ENCODE peak calls at places on chromosomes 7 and 10, in four cellular contexts. A is HepG2, C is H1, N is K562. Z is an unnamed sample.

GRCh38 chr10:17888189-17888588 is 63.5 kb upstream of the SLC39A12 start:
- DNase-seq in A (no peak), C (no peak), N (no peak), Z (no peak)

GRCh38 chr7:4043988-4044387 is 638.1 kb upstream of the FOXK1 start:
- DNase-seq in A (no peak), C (peak; percentile 37), N (no peak), Z (no peak)

GRCh38 chr7:108455524-108455832 is 758 bp downstream of the NRCAM start:
- DNase-seq in A (no peak), C (no peak), N (no peak), Z (no peak)

GRCh38 chr7:100966542-100967291 is 2.6 kb upstream of the MUC12 start:
- DNase-seq in A (no peak), C (peak; percentile 72), N (peak; percentile 44), Z (no peak)

GRCh38 chr7:141444956-141445355 is 106.3 kb upstream of the AGK start:
- DNase-seq in A (no peak), C (no peak), N (no peak), Z (no peak)

GRCh38 chr7:94394399-94395140 is at the start of gene COL1A2:
- DNase-seq in A (no peak), C (peak; percentile 79), N (peak; percentile 19), Z (no peak)

GRCh38 chr10:2137549-2138174 is 400.3 kb upstream of the ADARB2 start:
- DNase-seq in A (peak; percentile 8), C (peak; percentile 54), N (no peak), Z (no peak)

GRCh38 chr7:30135551-30136271 is 925 bp downstream of the MTURN start:
- DNase-seq in A (peak; percentile 30), C (peak; percentile 72), N (peak; percentile 42), Z (no peak)

GRCh38 chr10:5573968-5574641 is 49.3 kb downstream of the CALML3 start:
- DNase-seq in A (no peak), C (no peak), N (no peak), Z (no peak)

GRCh38 chr10:5096108-5096507 is 1.9 kb downstream of the AKR1C3 start:
- DNase-seq in A (no peak), C (no peak), N (no peak), Z (no peak)

GRCh38 chr7:137778511-137778910 is 68.3 kb downstream of the DGKI start:
- DNase-seq in A (no peak), C (no peak), N (no peak), Z (no peak)

GRCh38 chr7:24406818-24407226 is 122.8 kb downstream of the NPY start:
- DNase-seq in A (no peak), C (no peak), N (no peak), Z (no peak)

GRCh38 chr10:103480521-103480920 is 1.5 kb upstream of the CALHM3 start:
- DNase-seq in A (no peak), C (no peak), N (no peak), Z (no peak)

GRCh38 chr10:109343293-109343692 is 580.0 kb downstream of the XPNPEP1 start:
- DNase-seq in A (no peak), C (no peak), N (no peak), Z (no peak)

GRCh38 chr7:106609416-106609815 is 51.5 kb downstream of the CCDC71L start:
- DNase-seq in A (no peak), C (no peak), N (no peak), Z (no peak)

GRCh38 chr7:74356589-74357315 is 67.5 kb downstream of the CLIP2 start:
- DNase-seq in A (no peak), C (no peak), N (no peak), Z (no peak)

GRCh38 chr10:103691723-103692380 is 163.5 kb downstream of the SH3PXD2A start:
- DNase-seq in A (no peak), C (no peak), N (peak; percentile 57), Z (no peak)

GRCh38 chr7:506391-506831 is 13.2 kb downstream of the PDGFA start:
- DNase-seq in A (no peak), C (no peak), N (no peak), Z (no peak)

GRCh38 chr7:44290250-44290616 is 35.2 kb downstream of the CAMK2B start:
- DNase-seq in A (no peak), C (peak; percentile 38), N (no peak), Z (no peak)

GRCh38 chr10:74823791-74824183 is 2.6 kb upstream of the KAT6B start:
- DNase-seq in A (no peak), C (no peak), N (no peak), Z (no peak)

GRCh38 chr7:27187158-27187701 is 2.2 kb upstream of the HOXA11 start:
- DNase-seq in A (no peak), C (no peak), N (no peak), Z (no peak)

DNA sequence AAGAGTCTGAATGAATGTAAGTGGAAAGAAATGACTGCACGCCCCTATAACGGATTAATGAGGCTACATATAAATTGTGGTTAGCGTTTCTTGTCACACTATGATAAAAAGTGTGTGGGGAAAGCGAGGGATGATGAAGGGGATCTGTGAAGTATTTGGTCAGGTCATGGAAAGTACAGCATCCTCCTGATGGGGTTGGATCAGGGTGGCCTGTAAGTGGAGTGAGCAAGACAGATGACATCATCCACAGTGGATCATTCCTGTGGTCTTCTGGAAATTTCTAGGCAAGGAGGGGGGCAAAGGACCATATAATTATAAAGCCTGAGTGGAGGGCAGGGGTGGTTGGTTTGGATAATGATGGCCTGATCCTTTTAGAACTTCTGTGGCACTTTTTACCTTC is 606.0 kb downstream of the INHBA start:
- DNase-seq in A (no peak), C (no peak), N (no peak), Z (no peak)
- H3K9ac ChIP-seq in A (no peak overlapping the region), C (no peak overlapping the region), N (no peak overlapping the region), Z (no peak overlapping the region)

GRCh38 chr7:67821116-67821515 is 824.5 kb downstream of the TYW1 start:
- DNase-seq in A (no peak), C (no peak), N (no peak), Z (no peak)
- TF ChIP-seq POLR2AphosphoS5 in A (no peak), C (no peak), N (no peak), Z (no peak)

DNA sequence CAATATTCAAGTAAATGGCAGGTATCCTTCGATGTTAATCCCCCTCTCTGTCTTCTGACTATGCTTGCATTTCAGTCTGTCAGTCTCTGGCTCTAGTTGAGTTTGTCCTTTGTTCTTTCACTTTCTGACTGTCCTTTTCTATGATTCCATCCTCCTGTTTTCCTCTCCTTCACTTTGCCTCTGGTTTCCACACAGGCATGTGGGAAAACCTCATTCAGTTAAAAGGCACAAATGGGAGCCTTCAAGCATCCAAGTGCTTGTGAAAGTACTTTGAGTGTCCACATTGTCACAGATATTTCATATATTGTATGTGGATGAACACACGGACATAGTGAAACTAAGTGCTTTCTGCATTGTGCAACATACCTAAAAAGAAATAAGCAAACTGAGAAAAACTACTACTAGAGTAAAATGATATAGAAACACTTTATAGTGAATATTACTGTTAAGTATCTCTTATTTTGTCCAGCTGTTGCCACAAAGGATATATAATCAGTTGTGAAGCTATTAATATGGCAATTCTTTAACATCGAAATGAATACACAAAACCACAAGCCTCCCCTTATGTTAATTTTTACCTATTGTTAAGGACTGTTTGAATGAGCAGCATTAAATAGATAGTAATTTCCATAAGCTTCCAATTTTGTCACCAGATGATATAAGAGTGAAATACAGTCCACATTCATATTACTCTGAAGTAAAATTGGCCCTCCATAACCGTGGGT is 71.7 kb downstream of the NRBF2 start:
- DNase-seq in A (no peak), C (no peak), N (no peak), Z (no peak)
- TF ChIP-seq ATF2 in A (no peak), C (no peak), N (no peak), Z (peak; percentile 24)

GRCh38 chr7:130946110-130946509 is 212.1 kb upstream of the KLF14 start:
- DNase-seq in A (peak; percentile 31), C (no peak), N (no peak), Z (no peak)

GRCh38 chr7:130943336-130943901 is 209.4 kb upstream of the KLF14 start:
- DNase-seq in A (no peak), C (no peak), N (no peak), Z (no peak)

GRCh38 chr7:130943981-130944380 is 210.0 kb upstream of the KLF14 start:
- DNase-seq in A (no peak), C (no peak), N (no peak), Z (no peak)

GRCh38 chr7:130944997-130945396 is 211.0 kb upstream of the KLF14 start:
- DNase-seq in A (no peak), C (no peak), N (no peak), Z (no peak)

GRCh38 chr7:130945411-130945811 is 211.4 kb upstream of the KLF14 start:
- DNase-seq in A (no peak), C (no peak), N (no peak), Z (no peak)
- H3K9ac ChIP-seq in A (no peak overlapping the region), C (no peak overlapping the region), N (peak overlapping the region; percentile 56), Z (peak overlapping the region; percentile 11)

GRCh38 chr10:10039600-10039999 is 978.1 kb upstream of the CELF2 start:
- DNase-seq in A (no peak), C (no peak), N (no peak), Z (no peak)
- TF ChIP-seq POLR2AphosphoS5 in A (no peak), C (no peak), N (no peak), Z (no peak)

DNA sequence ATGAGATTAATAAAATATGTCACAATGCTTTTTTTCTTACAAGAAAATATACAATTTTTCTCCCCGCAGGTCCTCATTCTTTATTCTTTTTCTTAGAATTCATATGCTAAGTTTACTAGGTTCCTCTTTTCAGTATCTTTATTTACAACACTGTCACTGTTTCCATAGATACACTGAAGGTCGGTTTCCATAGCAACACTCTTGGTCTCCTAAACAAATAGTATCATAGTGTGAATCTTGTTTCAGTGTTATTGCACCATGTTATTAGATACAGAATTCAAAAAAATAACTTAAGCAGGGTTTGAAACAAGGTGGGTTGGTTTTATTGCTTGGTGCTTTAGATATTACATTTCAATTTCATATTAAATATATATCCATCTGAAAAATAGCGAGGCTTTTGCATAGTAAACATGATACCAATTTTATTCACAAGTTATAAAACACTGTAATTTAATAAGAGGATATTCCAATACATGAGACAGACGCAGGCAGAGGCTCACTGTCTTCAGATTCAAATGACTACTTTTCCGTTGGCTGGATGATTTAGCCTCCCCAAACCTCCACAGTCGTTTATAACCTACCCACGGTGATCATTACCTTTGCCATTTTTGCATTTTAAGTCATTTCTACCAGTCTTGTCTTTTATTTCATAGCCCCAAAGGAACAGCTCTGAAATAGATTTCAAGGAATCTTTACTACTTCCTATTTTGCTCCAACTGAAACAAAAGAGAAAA is 88.9 kb upstream of the KLF6 start:
- DNase-seq in A (peak; percentile 79), C (no peak), N (peak; percentile 39), Z (peak; percentile 83)
- TF ChIP-seq ATF2 in A (no peak), C (no peak), N (no peak), Z (peak; percentile 44)